ENCODE peak calls at places on chromosomes 4 and X, in seven cellular contexts. D is dorsolateral prefrontal cortex, O is mesendoderm, J is coronary artery, R is cardiac muscle cell, Z is suprapubic skin, G is PC-9. K is an unnamed sample.

GRCh38 chrX:17525762-17526555 is 151.0 kb downstream of the NHS start:
- DNase-seq in O (no peak), R (no peak), J (no peak), G (no peak), Z (no peak), D (no peak), K (no peak)

GRCh38 chr4:48237996-48238645 is 31.5 kb downstream of the TEC start:
- DNase-seq in Z (no peak), R (no peak), O (peak), D (no peak), J (no peak), G (no peak), K (peak)

GRCh38 chrX:96447161-96447560 is 237.5 kb upstream of the DIAPH2 start:
- DNase-seq in D (no peak), Z (no peak), J (no peak), R (no peak), G (no peak), O (no peak), K (no peak)

GRCh38 chr4:145014365-145014764 is 83.6 kb downstream of the ANAPC10 start:
- DNase-seq in D (no peak), J (no peak), Z (no peak), G (no peak), O (peak), R (no peak), K (no peak)

GRCh38 chr4:20248155-20248558 is 3.5 kb upstream of the SLIT2 start:
- DNase-seq in Z (no peak), O (peak), G (peak), D (no peak), J (no peak), R (peak), K (no peak)

GRCh38 chrX:36908801-36909403 is 99.3 kb upstream of the FAM47C start:
- DNase-seq in G (no peak), O (peak), J (no peak), Z (no peak), D (no peak), R (peak), K (no peak)

GRCh38 chr4:30714408-30715031 is 5.6 kb upstream of the PCDH7 start:
- DNase-seq in Z (no peak), J (no peak), G (peak), D (no peak), R (peak), O (peak), K (no peak)

GRCh38 chr4:1241466-1241935 is 7.4 kb downstream of the CTBP1 start:
- DNase-seq in O (no peak), D (peak), R (no peak), G (no peak), J (peak), Z (peak), K (no peak)

GRCh38 chr4:77263247-77263646 is 106.2 kb downstream of the CCNG2 start:
- DNase-seq in Z (no peak), D (no peak), R (no peak), G (no peak), O (no peak), J (no peak), K (no peak)

GRCh38 chrX:72624194-72624593 is 51.6 kb upstream of the HDAC8 start:
- DNase-seq in O (no peak), Z (no peak), D (no peak), R (no peak), J (no peak), G (no peak), K (no peak)

GRCh38 chr4:176044589-176044951 is 21.1 kb upstream of the WDR17 start:
- DNase-seq in O (no peak), Z (no peak), D (peak), R (no peak), G (no peak), J (no peak), K (no peak)

GRCh38 chr4:53748328-53748772 is 157.1 kb upstream of the LNX1 start:
- DNase-seq in R (no peak), O (no peak), Z (no peak), J (no peak), D (no peak), G (no peak), K (no peak)

GRCh38 chr4:107760281-107760947 is 40.4 kb upstream of the PAPSS1 start:
- DNase-seq in Z (no peak), G (no peak), D (no peak), J (no peak), O (peak), R (peak), K (no peak)

GRCh38 chr4:77833158-77833724 is 14.1 kb upstream of the CNOT6L start:
- DNase-seq in D (no peak), O (no peak), J (no peak), G (no peak), R (no peak), Z (no peak), K (no peak)

GRCh38 chr4:55435136-55435535 is 39.4 kb downstream of the TMEM165 start:
- DNase-seq in J (no peak), O (peak), R (peak), D (no peak), G (no peak), Z (no peak), K (no peak)

GRCh38 chrX:19810370-19810769 is 77.0 kb downstream of the SH3KBP1 start:
- DNase-seq in Z (no peak), J (no peak), O (no peak), G (no peak), R (no peak), D (no peak), K (no peak)

GRCh38 chrX:19800821-19801220 is 86.6 kb downstream of the SH3KBP1 start:
- DNase-seq in J (no peak), D (no peak), Z (no peak), O (no peak), G (no peak), R (no peak), K (no peak)

GRCh38 chrX:19807414-19807813 is 80.0 kb downstream of the SH3KBP1 start:
- DNase-seq in R (no peak), J (no peak), D (no peak), G (no peak), O (no peak), Z (no peak), K (no peak)

GRCh38 chrX:19804168-19804567 is 83.2 kb downstream of the SH3KBP1 start:
- DNase-seq in Z (no peak), O (no peak), R (no peak), G (no peak), D (no peak), J (no peak), K (no peak)

DNA sequence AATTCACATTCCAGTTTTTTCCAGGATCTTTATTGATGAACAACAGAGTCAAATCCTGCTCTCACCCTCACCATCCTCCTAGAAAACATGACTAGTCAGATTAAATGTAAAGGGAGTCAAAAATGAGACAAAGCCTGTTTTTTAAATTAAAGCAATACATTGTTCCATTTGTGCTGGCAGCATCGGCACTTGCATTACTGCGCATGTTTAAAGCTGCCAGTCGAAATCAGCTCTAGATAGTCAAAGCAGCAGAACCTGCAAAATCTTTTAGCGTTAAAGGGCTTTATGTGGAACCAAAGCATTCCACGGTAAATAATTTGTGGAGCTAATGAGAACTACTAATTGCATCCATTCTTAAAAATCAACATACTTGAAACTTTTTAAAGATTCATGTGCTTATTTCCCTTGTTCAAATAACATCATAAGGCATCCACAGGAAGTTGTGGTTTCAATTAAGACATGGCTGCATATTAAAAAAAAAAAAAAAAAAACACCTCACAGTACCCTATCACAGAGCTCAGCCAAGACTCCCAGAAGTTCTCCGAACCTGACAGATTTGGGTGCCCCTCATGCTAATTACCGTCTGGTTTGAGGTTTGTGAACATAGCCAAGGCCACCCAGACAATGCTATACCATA is 82.2 kb downstream of the SH3KBP1 start:
- DNase-seq in G (no peak), D (no peak), Z (no peak), J (no peak), O (no peak), R (no peak), K (no peak)
- H3K27ac ChIP-seq in G (no peak), D (no peak), Z (no peak), J (no peak), O (no peak), R (no peak), K (no peak)

GRCh38 chrX:150205011-150205410 is 158.1 kb upstream of the MAMLD1 start:
- DNase-seq in R (no peak), D (no peak), G (no peak), O (peak), J (peak), Z (no peak), K (no peak)

GRCh38 chrX:150211988-150212387 is 151.1 kb upstream of the MAMLD1 start:
- DNase-seq in O (peak), J (peak), G (no peak), R (no peak), Z (no peak), D (no peak), K (no peak)

GRCh38 chrX:150202641-150203248 is 160.4 kb upstream of the MAMLD1 start:
- DNase-seq in O (no peak), J (no peak), D (no peak), G (no peak), Z (no peak), R (no peak), K (no peak)

GRCh38 chrX:150203249-150203647 is 159.9 kb upstream of the MAMLD1 start:
- DNase-seq in D (no peak), J (no peak), G (no peak), O (no peak), R (no peak), Z (no peak), K (no peak)

DNA sequence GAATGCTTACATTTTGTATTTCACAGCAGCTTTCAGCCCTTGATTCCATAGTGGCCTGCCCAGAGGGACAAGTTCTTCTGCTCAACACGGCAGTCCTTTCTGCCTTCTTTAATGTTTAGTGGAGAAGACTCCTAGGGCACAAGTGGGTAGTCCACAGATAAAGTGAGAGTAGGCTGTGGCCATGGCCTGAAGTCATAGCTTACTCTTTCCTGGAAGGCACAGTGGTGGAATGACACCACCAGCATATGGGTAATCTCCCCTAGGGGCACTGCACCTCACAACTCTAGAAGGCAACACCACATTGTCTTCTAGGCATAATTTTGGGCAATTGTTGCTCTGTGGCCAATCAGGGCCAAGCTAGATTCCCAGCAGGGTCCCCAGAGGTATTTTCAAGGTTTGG is 155.4 kb upstream of the MAMLD1 start:
- DNase-seq in R (no peak), G (no peak), J (peak), D (no peak), O (no peak), Z (no peak), K (no peak)
- H3K27ac ChIP-seq in R (no peak), G (no peak), J (no peak), D (no peak), O (no peak), Z (no peak), K (no peak)

GRCh38 chrX:154548028-154548316 is 552 bp downstream of the IKBKG start:
- DNase-seq in D (no peak), R (no peak), O (no peak), J (no peak), G (no peak), Z (no peak), K (no peak)
- H3K27ac ChIP-seq in D (peak), R (peak), O (peak), J (peak), G (peak), Z (peak), K (peak)

DNA sequence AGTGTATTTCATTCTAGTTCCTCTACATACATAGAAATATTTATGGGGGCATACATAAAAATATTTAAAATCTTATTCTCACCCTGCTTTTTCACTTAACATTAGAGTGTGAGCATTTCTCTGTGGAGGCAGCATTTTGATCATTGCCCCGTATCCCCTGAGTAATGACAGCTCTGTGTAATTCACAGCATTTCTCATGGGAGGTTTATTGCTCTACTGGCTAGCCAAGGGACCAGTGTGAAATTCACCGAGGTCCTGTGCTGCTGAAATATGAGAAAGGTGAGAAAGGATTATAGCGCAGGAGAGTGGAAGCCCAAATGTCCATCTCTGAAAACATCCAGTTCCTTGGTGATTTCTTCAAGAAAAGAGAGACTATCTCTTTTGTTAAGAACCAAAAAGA is 22.9 kb downstream of the PDGFC start:
- DNase-seq in J (no peak), O (no peak), D (no peak), R (no peak), G (no peak), Z (no peak), K (no peak)
- H3K27ac ChIP-seq in J (peak), O (no peak), D (no peak), R (no peak), G (peak), Z (no peak), K (peak)

GRCh38 chrX:53595266-53595810 is 91.2 kb downstream of the HUWE1 start:
- DNase-seq in J (no peak), G (no peak), O (no peak), Z (no peak), R (no peak), D (no peak), K (no peak)

GRCh38 chrX:53594354-53594753 is 92.2 kb downstream of the HUWE1 start:
- DNase-seq in O (no peak), Z (no peak), G (no peak), J (no peak), D (no peak), R (no peak), K (no peak)

GRCh38 chrX:53599781-53600396 is 86.6 kb downstream of the HUWE1 start:
- DNase-seq in Z (no peak), D (no peak), J (no peak), R (no peak), G (no peak), O (no peak), K (no peak)

GRCh38 chrX:53598169-53598568 is 88.3 kb downstream of the HUWE1 start:
- DNase-seq in D (no peak), Z (no peak), O (no peak), J (no peak), R (no peak), G (no peak), K (no peak)
- H3K27ac ChIP-seq in D (no peak), Z (no peak), O (no peak), J (no peak), R (no peak), G (no peak), K (no peak)

DNA sequence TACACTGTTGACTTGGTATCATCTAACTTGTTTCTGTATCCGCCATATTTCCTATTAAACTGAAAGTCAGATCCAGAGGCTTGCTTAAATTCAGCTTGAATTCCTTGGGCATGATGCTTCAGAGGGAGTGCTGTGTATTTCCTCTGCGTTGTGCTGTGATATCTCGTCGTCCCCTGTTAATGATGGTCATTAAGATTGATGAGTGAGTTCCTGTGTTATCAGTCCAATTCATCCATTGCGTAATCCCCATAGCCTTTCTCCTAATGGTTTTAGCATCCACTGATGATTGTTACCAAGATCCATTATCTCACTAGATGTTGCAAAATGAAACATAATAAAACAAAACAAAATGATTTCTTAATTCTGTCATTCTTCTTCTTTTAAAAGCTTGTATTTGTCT is 31.3 kb upstream of the CHM start:
- DNase-seq in G (no peak), R (no peak), O (peak), Z (no peak), D (no peak), J (no peak), K (no peak)
- H3K27ac ChIP-seq in G (no peak), R (no peak), O (no peak), Z (no peak), D (no peak), J (no peak), K (no peak)

DNA sequence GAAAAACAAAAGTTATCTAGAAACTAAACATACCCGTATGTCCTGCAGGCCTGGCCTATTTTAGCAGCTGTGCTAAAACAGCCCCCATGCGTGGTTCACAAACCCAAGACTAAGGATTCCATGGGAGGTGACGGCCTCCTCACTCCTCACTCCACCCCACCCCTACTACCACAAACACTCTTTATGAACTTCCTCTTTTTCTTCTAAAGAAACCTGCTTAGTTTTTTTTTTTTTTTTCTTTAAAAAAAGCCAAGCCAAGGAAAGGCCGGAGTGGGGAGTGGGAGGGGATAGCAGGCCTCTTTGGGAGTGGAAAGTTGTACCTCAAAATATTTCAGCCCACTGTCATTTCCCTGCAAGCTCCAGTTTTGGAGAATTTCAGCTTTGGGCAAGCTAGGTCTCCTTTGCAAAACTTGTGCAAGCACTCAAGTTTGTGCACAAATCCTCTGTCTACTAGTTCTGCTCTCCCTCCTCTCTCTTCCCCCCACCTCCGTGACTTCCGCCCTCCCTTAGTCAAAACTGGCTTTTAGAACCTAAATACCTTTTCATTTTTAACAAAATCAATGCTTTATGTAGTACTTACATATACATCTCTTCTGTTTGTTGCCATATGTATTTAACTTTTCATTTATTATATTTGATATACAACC is 456 bp upstream of the ANTXR2 start:
- DNase-seq in Z (no peak), J (no peak), O (no peak), R (no peak), G (no peak), D (no peak), K (no peak)
- H3K27ac ChIP-seq in Z (peak), J (peak), O (peak), R (peak), G (no peak), D (no peak), K (peak)

K was measured in epithelial cell of prostate.